ENCODE peak calls at places on chromosomes 13 and 19, in seven cellular contexts. One of them, this sample, is unnamed.

GRCh38 chr13:49840266-49840665 is 47.8 kb upstream of the KPNA3 start:
- DNase-seq in uterus: no peak
- DNase-seq in stomach: no peak
- DNase-seq in lower leg skin: no peak
- DNase-seq in breast epithelium: no peak
- DNase-seq in body of pancreas: no peak
- DNase-seq in esophagus squamous epithelium: no peak
- DNase-seq in this sample: no peak

GRCh38 chr13:20477394-20477793 is 48.3 kb downstream of the CRYL1 start:
- DNase-seq in uterus: no peak
- DNase-seq in stomach: no peak
- DNase-seq in lower leg skin: no peak
- DNase-seq in breast epithelium: no peak
- DNase-seq in body of pancreas: no peak
- DNase-seq in esophagus squamous epithelium: no peak
- DNase-seq in this sample: no peak

GRCh38 chr13:102400619-102401125 is 1.2 kb downstream of the FGF14 start:
- DNase-seq in uterus: peak; percentile 17
- DNase-seq in stomach: no peak
- DNase-seq in lower leg skin: no peak
- DNase-seq in breast epithelium: no peak
- DNase-seq in body of pancreas: peak; percentile 45
- DNase-seq in esophagus squamous epithelium: no peak
- DNase-seq in this sample: no peak

GRCh38 chr13:27565818-27566217 is 54.5 kb downstream of the LNX2 start:
- DNase-seq in uterus: no peak
- DNase-seq in stomach: no peak
- DNase-seq in lower leg skin: no peak
- DNase-seq in breast epithelium: no peak
- DNase-seq in body of pancreas: no peak
- DNase-seq in esophagus squamous epithelium: no peak
- DNase-seq in this sample: no peak

GRCh38 chr13:35818577-35819165 is 312.5 kb downstream of the DCLK1 start:
- DNase-seq in uterus: no peak
- DNase-seq in stomach: no peak
- DNase-seq in lower leg skin: no peak
- DNase-seq in breast epithelium: no peak
- DNase-seq in body of pancreas: no peak
- DNase-seq in esophagus squamous epithelium: no peak
- DNase-seq in this sample: no peak

GRCh38 chr13:74021507-74021906 is 112.7 kb downstream of the KLF12 start:
- DNase-seq in uterus: no peak
- DNase-seq in stomach: no peak
- DNase-seq in lower leg skin: no peak
- DNase-seq in breast epithelium: no peak
- DNase-seq in body of pancreas: no peak
- DNase-seq in esophagus squamous epithelium: no peak
- DNase-seq in this sample: no peak

GRCh38 chr19:56400485-56400884 is 3.6 kb upstream of the ZNF583 start:
- DNase-seq in uterus: no peak
- DNase-seq in stomach: no peak
- DNase-seq in lower leg skin: no peak
- DNase-seq in breast epithelium: no peak
- DNase-seq in body of pancreas: no peak
- DNase-seq in esophagus squamous epithelium: no peak
- DNase-seq in this sample: no peak

GRCh38 chr13:44749906-44750305 is 173.8 kb upstream of the TSC22D1 start:
- DNase-seq in uterus: no peak
- DNase-seq in stomach: no peak
- DNase-seq in lower leg skin: no peak
- DNase-seq in breast epithelium: no peak
- DNase-seq in body of pancreas: no peak
- DNase-seq in esophagus squamous epithelium: no peak
- DNase-seq in this sample: no peak

GRCh38 chr13:48251616-48252081 is 18.6 kb downstream of the ITM2B start:
- DNase-seq in uterus: no peak
- DNase-seq in stomach: no peak
- DNase-seq in lower leg skin: no peak
- DNase-seq in breast epithelium: no peak
- DNase-seq in body of pancreas: no peak
- DNase-seq in esophagus squamous epithelium: no peak
- DNase-seq in this sample: no peak

GRCh38 chr13:71866173-71867091 is 572 bp downstream of the DACH1 start:
- DNase-seq in uterus: peak; percentile 12
- DNase-seq in stomach: peak; percentile 31
- DNase-seq in lower leg skin: no peak
- DNase-seq in breast epithelium: peak; percentile 51
- DNase-seq in body of pancreas: peak; percentile 54
- DNase-seq in esophagus squamous epithelium: no peak
- DNase-seq in this sample: peak; percentile 27

GRCh38 chr19:13797870-13798269 is 2.6 kb downstream of the ZSWIM4 start:
- DNase-seq in uterus: peak; percentile 52
- DNase-seq in stomach: peak; percentile 65
- DNase-seq in lower leg skin: no peak
- DNase-seq in breast epithelium: no peak
- DNase-seq in body of pancreas: no peak
- DNase-seq in esophagus squamous epithelium: no peak
- DNase-seq in this sample: peak; percentile 51

GRCh38 chr13:33153421-33154381 is 131.9 kb downstream of the STARD13 start:
- DNase-seq in uterus: peak; percentile 47
- DNase-seq in stomach: no peak
- DNase-seq in lower leg skin: no peak
- DNase-seq in breast epithelium: no peak
- DNase-seq in body of pancreas: no peak
- DNase-seq in esophagus squamous epithelium: no peak
- DNase-seq in this sample: no peak

GRCh38 chr13:112213467-112214245 is 146.7 kb downstream of the SOX1 start:
- DNase-seq in uterus: no peak
- DNase-seq in stomach: peak; percentile 40
- DNase-seq in lower leg skin: no peak
- DNase-seq in breast epithelium: peak; percentile 68
- DNase-seq in body of pancreas: peak; percentile 82
- DNase-seq in esophagus squamous epithelium: no peak
- DNase-seq in this sample: no peak

GRCh38 chr19:1410136-1410786 is 2.9 kb downstream of the DAZAP1 start:
- DNase-seq in uterus: no peak
- DNase-seq in stomach: no peak
- DNase-seq in lower leg skin: no peak
- DNase-seq in breast epithelium: no peak
- DNase-seq in body of pancreas: peak; percentile 65
- DNase-seq in esophagus squamous epithelium: no peak
- DNase-seq in this sample: no peak

GRCh38 chr13:110923777-110924638 is 9.1 kb upstream of the ANKRD10 start:
- DNase-seq in uterus: no peak
- DNase-seq in stomach: no peak
- DNase-seq in lower leg skin: no peak
- DNase-seq in breast epithelium: no peak
- DNase-seq in body of pancreas: no peak
- DNase-seq in esophagus squamous epithelium: no peak
- DNase-seq in this sample: no peak

GRCh38 chr19:50361290-50362029 is 4.0 kb downstream of the NAPSA start:
- DNase-seq in uterus: no peak
- DNase-seq in stomach: no peak
- DNase-seq in lower leg skin: no peak
- DNase-seq in breast epithelium: no peak
- DNase-seq in body of pancreas: no peak
- DNase-seq in esophagus squamous epithelium: no peak
- DNase-seq in this sample: no peak

GRCh38 chr19:49585023-49585422 is 3.9 kb downstream of the PRRG2 start:
- DNase-seq in uterus: no peak
- DNase-seq in stomach: no peak
- DNase-seq in lower leg skin: no peak
- DNase-seq in breast epithelium: no peak
- DNase-seq in body of pancreas: no peak
- DNase-seq in esophagus squamous epithelium: no peak
- DNase-seq in this sample: no peak

GRCh38 chr13:46595136-46595917 is 42.4 kb downstream of the LRCH1 start:
- DNase-seq in uterus: peak; percentile 33
- DNase-seq in stomach: no peak
- DNase-seq in lower leg skin: no peak
- DNase-seq in breast epithelium: no peak
- DNase-seq in body of pancreas: no peak
- DNase-seq in esophagus squamous epithelium: no peak
- DNase-seq in this sample: peak; percentile 68

GRCh38 chr19:39818626-39819097 is 15.3 kb downstream of the DYRK1B start:
- DNase-seq in uterus: no peak
- DNase-seq in stomach: no peak
- DNase-seq in lower leg skin: no peak
- DNase-seq in breast epithelium: no peak
- DNase-seq in body of pancreas: no peak
- DNase-seq in esophagus squamous epithelium: no peak
- DNase-seq in this sample: no peak

GRCh38 chr13:110001622-110002275 is 215.4 kb upstream of the IRS2 start:
- DNase-seq in uterus: no peak
- DNase-seq in stomach: no peak
- DNase-seq in lower leg skin: no peak
- DNase-seq in breast epithelium: no peak
- DNase-seq in body of pancreas: no peak
- DNase-seq in esophagus squamous epithelium: no peak
- DNase-seq in this sample: no peak

GRCh38 chr13:102704238-102704750 is 9.4 kb upstream of the METTL21C start:
- DNase-seq in uterus: no peak
- DNase-seq in stomach: no peak
- DNase-seq in lower leg skin: no peak
- DNase-seq in breast epithelium: no peak
- DNase-seq in body of pancreas: no peak
- DNase-seq in esophagus squamous epithelium: no peak
- DNase-seq in this sample: no peak

GRCh38 chr13:87810920-87811344 is 139.8 kb downstream of the SLITRK5 start:
- DNase-seq in uterus: no peak
- DNase-seq in stomach: no peak
- DNase-seq in lower leg skin: no peak
- DNase-seq in breast epithelium: no peak
- DNase-seq in body of pancreas: peak; percentile 5
- DNase-seq in esophagus squamous epithelium: no peak
- DNase-seq in this sample: no peak
- H3K4me3 ChIP-seq in uterus: no peak overlapping the region
- H3K4me3 ChIP-seq in stomach: no peak overlapping the region
- H3K4me3 ChIP-seq in lower leg skin: no peak overlapping the region
- H3K4me3 ChIP-seq in breast epithelium: no peak overlapping the region
- H3K4me3 ChIP-seq in body of pancreas: no peak overlapping the region
- H3K4me3 ChIP-seq in esophagus squamous epithelium: no peak overlapping the region
- H3K4me3 ChIP-seq in this sample: no peak overlapping the region

GRCh38 chr13:50909605-50910482 is at the start of gene RNASEH2B:
- DNase-seq in uterus: peak; percentile 57
- DNase-seq in stomach: peak; percentile 68
- DNase-seq in lower leg skin: peak; percentile 35
- DNase-seq in breast epithelium: peak; percentile 52
- DNase-seq in body of pancreas: peak; percentile 73
- DNase-seq in esophagus squamous epithelium: peak; percentile 8
- DNase-seq in this sample: peak; percentile 38
- TF ChIP-seq POLR2A in uterus: peak; percentile 9
- TF ChIP-seq POLR2A in stomach: no peak
- TF ChIP-seq POLR2A in lower leg skin: no peak
- TF ChIP-seq POLR2A in breast epithelium: no peak
- TF ChIP-seq POLR2A in body of pancreas: peak; percentile 80
- TF ChIP-seq POLR2A in esophagus squamous epithelium: no peak
- TF ChIP-seq POLR2A in this sample: no peak

GRCh38 chr13:113545455-113545930 is 39.1 kb upstream of the TFDP1 start:
- DNase-seq in uterus: no peak
- DNase-seq in stomach: no peak
- DNase-seq in lower leg skin: no peak
- DNase-seq in breast epithelium: peak; percentile 46
- DNase-seq in body of pancreas: no peak
- DNase-seq in esophagus squamous epithelium: no peak
- DNase-seq in this sample: no peak

GRCh38 chr13:113547248-113547971 is 37.1 kb upstream of the TFDP1 start:
- DNase-seq in uterus: no peak
- DNase-seq in stomach: peak; percentile 17
- DNase-seq in lower leg skin: no peak
- DNase-seq in breast epithelium: peak; percentile 20
- DNase-seq in body of pancreas: no peak
- DNase-seq in esophagus squamous epithelium: no peak
- DNase-seq in this sample: no peak

GRCh38 chr13:113544896-113545295 is 39.7 kb upstream of the TFDP1 start:
- DNase-seq in uterus: no peak
- DNase-seq in stomach: no peak
- DNase-seq in lower leg skin: no peak
- DNase-seq in breast epithelium: peak; percentile 36
- DNase-seq in body of pancreas: no peak
- DNase-seq in esophagus squamous epithelium: no peak
- DNase-seq in this sample: no peak

GRCh38 chr13:113546571-113547247 is 37.8 kb upstream of the TFDP1 start:
- DNase-seq in uterus: no peak
- DNase-seq in stomach: no peak
- DNase-seq in lower leg skin: no peak
- DNase-seq in breast epithelium: peak; percentile 47
- DNase-seq in body of pancreas: no peak
- DNase-seq in esophagus squamous epithelium: no peak
- DNase-seq in this sample: no peak

DNA sequence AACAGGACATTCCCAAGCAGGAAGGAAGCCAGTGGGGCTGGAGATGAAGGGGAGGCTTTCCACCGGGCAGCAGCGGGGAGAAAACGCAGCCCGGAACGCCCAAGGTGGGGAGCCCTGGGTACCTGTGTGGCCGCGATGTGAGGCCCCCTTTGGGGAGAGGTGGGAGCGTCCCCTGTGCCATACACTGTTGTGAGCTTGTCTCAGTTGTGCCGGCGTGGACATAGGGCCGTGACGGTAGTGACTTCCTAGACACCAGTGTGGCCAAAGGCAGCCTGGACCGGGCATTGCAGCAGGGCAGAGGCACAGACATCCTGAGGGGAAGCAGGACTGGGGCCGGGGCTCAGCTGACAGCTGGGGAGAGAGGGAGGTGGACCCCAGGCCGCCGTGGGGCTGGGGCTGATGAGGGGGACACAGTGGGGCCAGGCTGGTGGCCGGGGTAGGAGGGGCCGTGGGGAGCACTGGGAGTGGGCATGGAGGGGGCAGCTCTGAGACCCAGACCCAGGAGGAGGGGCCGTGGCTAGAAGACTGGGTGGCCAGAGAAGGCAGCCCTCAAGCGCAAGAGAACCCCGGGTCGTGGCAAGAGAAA is 38.5 kb upstream of the TFDP1 start:
- DNase-seq in uterus: no peak
- DNase-seq in stomach: no peak
- DNase-seq in lower leg skin: no peak
- DNase-seq in breast epithelium: peak; percentile 45
- DNase-seq in body of pancreas: no peak
- DNase-seq in esophagus squamous epithelium: no peak
- DNase-seq in this sample: no peak
- H3K4me3 ChIP-seq in uterus: no peak overlapping the region
- H3K4me3 ChIP-seq in stomach: peak overlapping the region; percentile 3
- H3K4me3 ChIP-seq in lower leg skin: no peak overlapping the region
- H3K4me3 ChIP-seq in breast epithelium: no peak overlapping the region
- H3K4me3 ChIP-seq in body of pancreas: no peak overlapping the region
- H3K4me3 ChIP-seq in esophagus squamous epithelium: no peak overlapping the region
- H3K4me3 ChIP-seq in this sample: no peak overlapping the region

DNA sequence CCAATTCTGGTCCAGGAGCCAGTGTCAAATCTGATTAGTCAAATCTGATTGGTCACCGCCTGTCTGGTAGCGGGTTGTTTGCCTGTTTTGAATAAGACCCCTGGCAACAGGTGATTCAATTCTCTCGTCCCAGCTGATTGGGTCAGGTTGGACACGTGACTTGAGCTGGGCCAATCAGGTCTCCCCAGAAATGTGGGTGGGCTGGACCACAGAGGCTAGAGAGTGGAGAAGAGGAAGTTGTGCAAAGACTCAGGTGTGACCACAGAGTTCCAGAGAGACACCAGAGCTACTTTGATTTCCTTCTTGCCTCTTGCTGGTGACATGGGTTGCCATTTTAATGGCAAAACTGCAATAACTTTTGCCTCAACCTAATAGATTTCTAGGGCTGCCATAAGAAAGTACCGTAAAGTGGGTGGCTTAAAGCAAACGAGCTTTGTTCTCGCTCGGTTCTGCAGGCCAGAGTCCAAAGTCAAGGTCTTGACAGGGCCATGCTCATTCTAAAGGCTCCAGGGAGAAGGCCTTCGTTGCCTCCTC is 5.4 kb downstream of the TNFSF9 start:
- DNase-seq in uterus: peak; percentile 20
- DNase-seq in stomach: peak; percentile 50
- DNase-seq in lower leg skin: peak; percentile 54
- DNase-seq in breast epithelium: no peak
- DNase-seq in body of pancreas: peak; percentile 26
- DNase-seq in esophagus squamous epithelium: peak; percentile 51
- DNase-seq in this sample: no peak
- TF ChIP-seq POLR2A in uterus: no peak
- TF ChIP-seq POLR2A in stomach: no peak
- TF ChIP-seq POLR2A in lower leg skin: no peak
- TF ChIP-seq POLR2A in breast epithelium: no peak
- TF ChIP-seq POLR2A in body of pancreas: no peak
- TF ChIP-seq POLR2A in esophagus squamous epithelium: no peak
- TF ChIP-seq POLR2A in this sample: no peak

This sample was measured in prostate gland.